ENCODE peak calls at places on chromosomes 5 and 9, in five cellular contexts. One of them, this sample, is unnamed.

GRCh38 chr5:157603333-157604190 is 28.0 kb upstream of the ADAM19 start:
- DNase-seq in NCI-H524: no peak
- DNase-seq in amniotic stem cell: peak
- DNase-seq in left ventricle myocardium inferior: no peak
- DNase-seq in activated T-cell treated with anti-CD3 and anti-CD28 coated beads, Interleukin-2, amount 50 U/mL, for 4 hours: peak
- DNase-seq in this sample: no peak

GRCh38 chr5:59188415-59189225 is 605.7 kb downstream of the RAB3C start:
- DNase-seq in left ventricle myocardium inferior: peak
- DNase-seq in activated T-cell treated with anti-CD3 and anti-CD28 coated beads, Interleukin-2, amount 50 U/mL, for 4 hours: peak
- DNase-seq in NCI-H524: no peak
- DNase-seq in amniotic stem cell: peak
- DNase-seq in this sample: peak

GRCh38 chr5:39158127-39158593 is 61.2 kb downstream of the FYB1 start:
- DNase-seq in activated T-cell treated with anti-CD3 and anti-CD28 coated beads, Interleukin-2, amount 50 U/mL, for 4 hours: no peak
- DNase-seq in NCI-H524: no peak
- DNase-seq in amniotic stem cell: no peak
- DNase-seq in left ventricle myocardium inferior: peak
- DNase-seq in this sample: no peak

GRCh38 chr9:122228906-122229837 is at the start of gene LHX6:
- DNase-seq in left ventricle myocardium inferior: no peak
- DNase-seq in amniotic stem cell: peak
- DNase-seq in activated T-cell treated with anti-CD3 and anti-CD28 coated beads, Interleukin-2, amount 50 U/mL, for 4 hours: no peak
- DNase-seq in NCI-H524: no peak
- DNase-seq in this sample: no peak

GRCh38 chr9:129069128-129069824 is 11.6 kb upstream of the DOLPP1 start:
- DNase-seq in NCI-H524: no peak
- DNase-seq in activated T-cell treated with anti-CD3 and anti-CD28 coated beads, Interleukin-2, amount 50 U/mL, for 4 hours: peak
- DNase-seq in amniotic stem cell: no peak
- DNase-seq in left ventricle myocardium inferior: peak
- DNase-seq in this sample: peak

GRCh38 chr9:133702798-133703570 is 35.2 kb downstream of the SARDH start:
- DNase-seq in left ventricle myocardium inferior: no peak
- DNase-seq in activated T-cell treated with anti-CD3 and anti-CD28 coated beads, Interleukin-2, amount 50 U/mL, for 4 hours: peak
- DNase-seq in NCI-H524: no peak
- DNase-seq in amniotic stem cell: no peak
- DNase-seq in this sample: no peak

GRCh38 chr5:54611290-54611951 is 93.9 kb downstream of the SNX18 start:
- DNase-seq in left ventricle myocardium inferior: no peak
- DNase-seq in activated T-cell treated with anti-CD3 and anti-CD28 coated beads, Interleukin-2, amount 50 U/mL, for 4 hours: no peak
- DNase-seq in amniotic stem cell: no peak
- DNase-seq in NCI-H524: no peak
- DNase-seq in this sample: no peak

GRCh38 chr9:76730795-76731194 is 33.4 kb upstream of the PCA3 start:
- DNase-seq in NCI-H524: no peak
- DNase-seq in activated T-cell treated with anti-CD3 and anti-CD28 coated beads, Interleukin-2, amount 50 U/mL, for 4 hours: no peak
- DNase-seq in amniotic stem cell: no peak
- DNase-seq in left ventricle myocardium inferior: no peak
- DNase-seq in this sample: no peak

GRCh38 chr5:58263291-58263690 is 196.6 kb downstream of the PLK2 start:
- DNase-seq in left ventricle myocardium inferior: no peak
- DNase-seq in amniotic stem cell: no peak
- DNase-seq in NCI-H524: no peak
- DNase-seq in activated T-cell treated with anti-CD3 and anti-CD28 coated beads, Interleukin-2, amount 50 U/mL, for 4 hours: no peak
- DNase-seq in this sample: no peak

GRCh38 chr5:127412698-127413097 is 104.7 kb upstream of the PRRC1 start:
- DNase-seq in NCI-H524: no peak
- DNase-seq in left ventricle myocardium inferior: no peak
- DNase-seq in activated T-cell treated with anti-CD3 and anti-CD28 coated beads, Interleukin-2, amount 50 U/mL, for 4 hours: no peak
- DNase-seq in amniotic stem cell: no peak
- DNase-seq in this sample: no peak

GRCh38 chr9:126500600-126501382 is 112.9 kb upstream of the LMX1B start:
- DNase-seq in activated T-cell treated with anti-CD3 and anti-CD28 coated beads, Interleukin-2, amount 50 U/mL, for 4 hours: peak
- DNase-seq in amniotic stem cell: peak
- DNase-seq in NCI-H524: peak
- DNase-seq in left ventricle myocardium inferior: peak
- DNase-seq in this sample: peak

GRCh38 chr9:131668439-131669233 is 71.2 kb downstream of the RAPGEF1 start:
- DNase-seq in NCI-H524: no peak
- DNase-seq in amniotic stem cell: no peak
- DNase-seq in activated T-cell treated with anti-CD3 and anti-CD28 coated beads, Interleukin-2, amount 50 U/mL, for 4 hours: peak
- DNase-seq in left ventricle myocardium inferior: no peak
- DNase-seq in this sample: no peak

GRCh38 chr5:111146053-111146452 is 53.9 kb downstream of the WDR36 start:
- DNase-seq in activated T-cell treated with anti-CD3 and anti-CD28 coated beads, Interleukin-2, amount 50 U/mL, for 4 hours: no peak
- DNase-seq in amniotic stem cell: no peak
- DNase-seq in left ventricle myocardium inferior: no peak
- DNase-seq in NCI-H524: no peak
- DNase-seq in this sample: no peak

GRCh38 chr9:23117621-23118020 is 671.0 kb downstream of the DMRTA1 start:
- DNase-seq in activated T-cell treated with anti-CD3 and anti-CD28 coated beads, Interleukin-2, amount 50 U/mL, for 4 hours: no peak
- DNase-seq in left ventricle myocardium inferior: no peak
- DNase-seq in amniotic stem cell: peak
- DNase-seq in NCI-H524: no peak
- DNase-seq in this sample: no peak

GRCh38 chr5:41695920-41696582 is 174.2 kb downstream of the OXCT1 start:
- DNase-seq in amniotic stem cell: no peak
- DNase-seq in activated T-cell treated with anti-CD3 and anti-CD28 coated beads, Interleukin-2, amount 50 U/mL, for 4 hours: no peak
- DNase-seq in NCI-H524: no peak
- DNase-seq in left ventricle myocardium inferior: no peak
- DNase-seq in this sample: no peak

GRCh38 chr5:65209341-65209740 is 272.4 kb downstream of the ADAMTS6 start:
- DNase-seq in NCI-H524: no peak
- DNase-seq in left ventricle myocardium inferior: no peak
- DNase-seq in amniotic stem cell: peak
- DNase-seq in activated T-cell treated with anti-CD3 and anti-CD28 coated beads, Interleukin-2, amount 50 U/mL, for 4 hours: no peak
- DNase-seq in this sample: no peak

GRCh38 chr5:150670275-150670960 is 9.4 kb downstream of the MYOZ3 start:
- DNase-seq in left ventricle myocardium inferior: no peak
- DNase-seq in NCI-H524: no peak
- DNase-seq in activated T-cell treated with anti-CD3 and anti-CD28 coated beads, Interleukin-2, amount 50 U/mL, for 4 hours: no peak
- DNase-seq in amniotic stem cell: no peak
- DNase-seq in this sample: no peak

GRCh38 chr5:131386124-131386523 is 122.3 kb downstream of the CDC42SE2 start:
- DNase-seq in NCI-H524: no peak
- DNase-seq in amniotic stem cell: no peak
- DNase-seq in left ventricle myocardium inferior: no peak
- DNase-seq in activated T-cell treated with anti-CD3 and anti-CD28 coated beads, Interleukin-2, amount 50 U/mL, for 4 hours: no peak
- DNase-seq in this sample: no peak

GRCh38 chr5:137415231-137415681 is 83.9 kb downstream of the SPOCK1 start:
- DNase-seq in amniotic stem cell: peak
- DNase-seq in activated T-cell treated with anti-CD3 and anti-CD28 coated beads, Interleukin-2, amount 50 U/mL, for 4 hours: no peak
- DNase-seq in left ventricle myocardium inferior: no peak
- DNase-seq in NCI-H524: no peak
- DNase-seq in this sample: no peak

GRCh38 chr5:150616506-150616905 is 24.0 kb upstream of the SYNPO start:
- DNase-seq in left ventricle myocardium inferior: no peak
- DNase-seq in amniotic stem cell: no peak
- DNase-seq in activated T-cell treated with anti-CD3 and anti-CD28 coated beads, Interleukin-2, amount 50 U/mL, for 4 hours: no peak
- DNase-seq in NCI-H524: peak
- DNase-seq in this sample: no peak

GRCh38 chr5:52668544-52669185 is 119.1 kb upstream of the ITGA1 start:
- DNase-seq in left ventricle myocardium inferior: no peak
- DNase-seq in NCI-H524: no peak
- DNase-seq in activated T-cell treated with anti-CD3 and anti-CD28 coated beads, Interleukin-2, amount 50 U/mL, for 4 hours: no peak
- DNase-seq in amniotic stem cell: no peak
- DNase-seq in this sample: peak

GRCh38 chr5:38506302-38506701 is 50.1 kb downstream of the LIFR start:
- DNase-seq in left ventricle myocardium inferior: no peak
- DNase-seq in activated T-cell treated with anti-CD3 and anti-CD28 coated beads, Interleukin-2, amount 50 U/mL, for 4 hours: no peak
- DNase-seq in NCI-H524: no peak
- DNase-seq in amniotic stem cell: no peak
- DNase-seq in this sample: no peak

GRCh38 chr5:100777680-100778281 is 125.3 kb downstream of the ST8SIA4 start:
- DNase-seq in left ventricle myocardium inferior: no peak
- DNase-seq in activated T-cell treated with anti-CD3 and anti-CD28 coated beads, Interleukin-2, amount 50 U/mL, for 4 hours: no peak
- DNase-seq in amniotic stem cell: peak
- DNase-seq in NCI-H524: no peak
- DNase-seq in this sample: peak

GRCh38 chr5:120252839-120253238 is 211.3 kb upstream of the PRR16 start:
- DNase-seq in NCI-H524: peak
- DNase-seq in left ventricle myocardium inferior: no peak
- DNase-seq in activated T-cell treated with anti-CD3 and anti-CD28 coated beads, Interleukin-2, amount 50 U/mL, for 4 hours: no peak
- DNase-seq in amniotic stem cell: no peak
- DNase-seq in this sample: no peak

GRCh38 chr5:88263349-88263748 is 5.3 kb downstream of the TMEM161B start:
- DNase-seq in NCI-H524: no peak
- DNase-seq in activated T-cell treated with anti-CD3 and anti-CD28 coated beads, Interleukin-2, amount 50 U/mL, for 4 hours: no peak
- DNase-seq in amniotic stem cell: no peak
- DNase-seq in left ventricle myocardium inferior: no peak
- DNase-seq in this sample: no peak